ENCODE peak calls at places on chromosomes 16 and 17, in four cellular contexts. A, E, D and W are unnamed samples.

GRCh38 chr16:30834130-30834740 is 47.2 kb upstream of the ZNF629 start:
- DNase-seq in D (no peak), E (no peak), A (no peak), W (no peak)

GRCh38 chr17:57557793-57558681 is 187.1 kb downstream of the CCDC182 start:
- DNase-seq in D (peak), E (no peak), A (peak), W (no peak)

GRCh38 chr16:21001262-21001661 is 100.7 kb downstream of the LYRM1 start:
- DNase-seq in D (peak), E (peak), A (peak), W (peak)

GRCh38 chr16:12930881-12931280 is 29.5 kb downstream of the SHISA9 start:
- DNase-seq in D (no peak), A (no peak), E (no peak), W (no peak)

GRCh38 chr17:45284176-45285140 is 22.6 kb upstream of the SPATA32 start:
- DNase-seq in A (peak), D (no peak), E (peak), W (peak)

GRCh38 chr16:82753821-82754220 is 127.1 kb downstream of the CDH13 start:
- DNase-seq in E (no peak), A (peak), D (peak), W (no peak)

GRCh38 chr16:28106467-28106866 is 43.0 kb upstream of the GSG1L start:
- DNase-seq in A (peak), E (no peak), D (no peak), W (no peak)

GRCh38 chr16:24966599-24966998 is 48.6 kb downstream of the ARHGAP17 start:
- DNase-seq in D (no peak), A (no peak), E (no peak), W (no peak)

GRCh38 chr17:60149691-60150582 is at the start of gene CA4:
- DNase-seq in A (no peak), E (peak), D (no peak), W (peak)

GRCh38 chr17:57158795-57159194 is 73.7 kb downstream of the AKAP1 start:
- DNase-seq in E (no peak), D (no peak), A (no peak), W (no peak)

GRCh38 chr17:31405941-31406371 is 14.5 kb downstream of the RAB11FIP4 start:
- DNase-seq in E (peak), D (no peak), A (no peak), W (peak)

GRCh38 chr16:51155199-51155607 is 4.1 kb upstream of the SALL1 start:
- DNase-seq in A (no peak), E (peak), D (peak), W (peak)

GRCh38 chr16:7910116-7910515 is 577.5 kb downstream of the RBFOX1 start:
- DNase-seq in E (no peak), D (no peak), A (no peak), W (no peak)

GRCh38 chr16:77812856-77813523 is 24.6 kb downstream of the VAT1L start:
- DNase-seq in A (no peak), D (peak), E (no peak), W (no peak)

GRCh38 chr17:45322168-45322567 is 5.3 kb upstream of the MAP3K14 start:
- DNase-seq in E (no peak), D (no peak), A (no peak), W (no peak)

GRCh38 chr17:30401097-30401496 is 22.4 kb downstream of the CPD start:
- DNase-seq in E (no peak), D (no peak), A (no peak), W (no peak)

GRCh38 chr17:27446569-27447301 is 9.5 kb upstream of the KSR1 start:
- DNase-seq in A (peak), E (no peak), D (peak), W (no peak)

GRCh38 chr17:73492125-73492801 is 152.0 kb downstream of the SDK2 start:
- DNase-seq in A (no peak), E (no peak), D (no peak), W (no peak)

GRCh38 chr16:76583466-76583865 is 306.3 kb downstream of the CNTNAP4 start:
- DNase-seq in E (no peak), A (peak), D (peak), W (no peak)

GRCh38 chr17:41678411-41678906 is 10.2 kb upstream of the EIF1 start:
- DNase-seq in E (no peak), D (no peak), A (peak), W (no peak)

GRCh38 chr16:4384497-4384896 is 12.8 kb downstream of the VASN start:
- DNase-seq in A (no peak), E (no peak), D (peak), W (no peak)

GRCh38 chr17:284676-285355 is 67.8 kb downstream of the RPH3AL start:
- DNase-seq in D (no peak), E (no peak), A (no peak), W (no peak)

GRCh38 chr17:68006797-68007196 is 10.5 kb upstream of the C17orf58 start:
- DNase-seq in E (no peak), D (no peak), A (no peak), W (no peak)

GRCh38 chr16:72083778-72084404 is 9.5 kb downstream of the TXNL4B start:
- DNase-seq in E (no peak), A (no peak), D (no peak), W (no peak)

GRCh38 chr16:52537463-52537862 is 9.5 kb downstream of the TOX3 start:
- DNase-seq in E (no peak), A (no peak), D (no peak), W (no peak)

DNA sequence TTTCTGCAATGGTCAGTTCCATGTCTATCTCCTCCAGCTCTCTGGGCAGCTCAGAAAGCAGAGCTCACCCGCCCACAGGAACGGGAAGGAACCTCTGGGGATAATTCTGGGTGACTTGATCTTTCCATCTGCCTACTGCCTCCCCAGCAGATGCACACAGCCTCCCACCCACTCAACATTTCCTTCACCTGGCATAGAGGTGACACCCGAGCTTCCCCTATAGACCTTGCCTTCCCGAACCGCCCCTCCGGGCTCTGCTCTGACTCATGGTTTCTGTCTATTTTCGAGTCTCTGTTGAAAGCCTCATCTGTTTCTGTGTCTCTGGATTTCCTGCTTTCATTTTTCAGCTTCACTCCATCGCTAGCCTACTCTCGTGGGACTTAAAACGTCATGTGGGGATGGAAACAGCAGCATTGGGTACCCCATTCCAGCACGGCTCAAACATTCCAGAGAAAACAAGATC is 11.4 kb downstream of the GGA3 start:
- DNase-seq in A (no peak), D (peak), E (no peak), W (no peak)
- TF ChIP-seq EZH2phosphoT487 in A (no peak), D (no peak), E (no peak), W (no peak)

GRCh38 chr16:89831810-89832328 is 3.6 kb downstream of the SPIRE2 start:
- DNase-seq in A (no peak), D (no peak), E (no peak), W (no peak)
- TF ChIP-seq EZH2phosphoT487 in A (no peak), D (no peak), E (no peak), W (no peak)

DNA sequence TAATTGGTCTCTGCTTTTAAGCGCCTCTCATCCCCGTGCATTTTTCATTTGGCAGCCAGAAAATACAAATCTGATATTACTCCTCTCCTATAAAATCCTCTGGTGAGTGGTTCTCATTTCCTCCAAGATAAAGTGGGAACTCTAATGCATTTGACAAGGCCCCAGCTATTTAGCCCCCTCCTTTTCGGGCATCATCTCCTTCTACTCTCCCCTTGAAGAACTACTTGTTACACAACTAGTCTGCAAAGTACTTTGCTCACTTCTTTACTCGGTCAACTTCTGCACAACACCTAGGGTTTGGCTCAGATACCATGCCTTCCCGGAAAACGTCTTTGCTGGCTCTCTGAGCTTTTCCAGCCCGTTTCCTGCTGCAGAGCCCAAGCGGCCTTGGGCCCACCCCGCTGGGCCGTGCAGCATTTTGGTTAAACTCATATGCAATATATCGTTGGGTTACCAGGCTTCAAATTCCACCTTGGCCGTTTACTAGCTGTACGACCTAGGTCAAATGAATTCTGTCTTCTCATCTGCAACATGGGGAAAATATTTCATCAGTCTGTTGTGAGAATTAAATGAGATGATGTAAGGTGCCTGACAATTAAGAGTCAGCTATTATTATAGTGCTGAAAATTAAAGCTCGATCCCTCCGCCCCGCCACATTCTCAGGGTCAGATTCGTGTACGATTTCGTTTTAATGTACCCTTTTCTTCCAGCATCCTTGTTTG is 883 bp upstream of the TAF15 start:
- DNase-seq in E (peak), A (no peak), D (no peak), W (no peak)
- TF ChIP-seq EZH2phosphoT487 in E (no peak), A (no peak), D (no peak), W (no peak)

DNA sequence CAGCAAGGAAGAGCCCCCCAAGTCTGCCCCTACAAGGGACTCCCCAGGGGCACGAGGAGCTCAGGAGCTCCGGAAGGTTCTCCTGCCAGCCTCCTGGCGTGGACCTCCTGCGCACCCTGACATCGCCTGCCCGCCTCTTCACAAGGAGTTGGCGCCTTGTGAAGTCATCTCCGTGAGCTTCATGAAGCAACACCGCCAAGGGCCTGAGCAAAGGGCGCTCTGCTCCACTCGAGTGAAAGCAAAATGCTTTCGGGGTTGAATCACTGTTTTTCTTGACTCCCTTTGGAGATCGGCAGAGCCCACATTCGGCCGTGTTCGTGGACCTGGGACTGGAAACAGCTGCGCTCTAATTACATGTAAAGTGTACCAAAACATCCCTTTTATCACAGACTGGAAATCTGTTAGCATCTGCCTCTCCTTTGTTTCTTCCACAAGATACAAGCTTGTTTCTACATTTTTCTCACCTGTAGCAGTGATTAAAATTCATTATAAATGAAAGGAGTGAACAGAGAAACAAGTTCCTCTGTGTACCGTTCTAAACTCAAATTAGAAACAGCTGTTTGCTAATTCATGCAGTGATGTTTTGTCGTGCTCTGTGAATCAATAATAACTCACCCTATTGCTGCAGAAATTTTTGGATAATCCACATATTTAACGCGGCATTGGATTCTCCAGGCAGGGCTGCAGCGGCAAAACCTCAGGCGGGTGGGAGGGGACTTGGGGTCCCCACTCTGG is 203.3 kb downstream of the ZNF423 start:
- DNase-seq in A (no peak), E (no peak), D (peak), W (no peak)
- TF ChIP-seq EZH2phosphoT487 in A (no peak), E (no peak), D (no peak), W (no peak)

DNA sequence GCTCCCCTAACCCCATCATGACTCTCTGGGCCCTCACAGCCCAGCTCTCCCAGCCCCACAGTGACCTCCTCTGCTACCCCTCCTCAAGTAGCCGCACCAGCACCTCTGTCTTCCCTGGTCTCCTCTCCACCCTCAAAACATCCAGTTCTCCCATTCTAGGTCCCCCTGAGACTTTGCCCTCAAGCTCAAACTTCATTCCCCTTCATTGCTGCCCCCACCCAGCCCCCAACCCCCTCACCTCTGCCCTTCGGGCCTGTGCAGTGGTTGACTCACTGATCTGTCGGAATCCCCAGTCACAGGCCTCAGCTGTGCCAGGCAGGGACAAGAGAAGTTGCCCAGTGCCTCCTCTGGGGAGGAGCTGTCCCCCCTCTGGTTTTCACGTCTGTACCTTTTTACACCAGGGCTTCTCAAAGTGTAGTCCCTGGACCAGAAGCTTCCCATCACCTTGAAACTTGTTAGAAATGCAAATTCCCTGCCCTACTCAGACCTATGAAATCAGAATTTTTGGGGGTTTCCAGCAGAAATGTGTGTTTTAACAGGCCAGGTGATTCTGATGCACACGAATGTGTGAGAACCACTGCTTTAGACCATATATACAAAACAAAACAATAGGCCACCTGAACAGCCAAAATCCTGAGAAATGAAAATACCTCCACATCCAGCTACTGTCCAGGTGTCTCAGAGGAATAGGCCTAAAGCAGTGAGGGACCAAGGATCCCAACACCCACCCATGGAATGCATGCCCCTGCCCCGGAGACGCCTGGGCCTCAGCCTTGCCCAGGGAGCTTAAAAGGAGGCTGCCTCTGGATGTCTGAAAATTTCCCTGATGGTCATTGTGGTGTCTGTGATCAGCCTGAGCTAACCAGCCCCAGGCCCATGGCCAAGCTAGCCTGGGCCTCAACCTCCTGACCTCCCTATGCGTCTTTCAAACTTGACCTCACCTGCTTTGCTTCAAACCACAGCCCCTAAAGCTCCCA is 853 bp upstream of the DOK4 start:
- DNase-seq in E (no peak), D (peak), A (no peak), W (no peak)
- TF ChIP-seq EZH2phosphoT487 in E (no peak), D (no peak), A (no peak), W (no peak)

GRCh38 chr17:76417499-76418143 is 33.2 kb downstream of the SPHK1 start:
- DNase-seq in E (no peak), A (no peak), D (no peak), W (no peak)

GRCh38 chr17:76415786-76416185 is 31.4 kb downstream of the SPHK1 start:
- DNase-seq in A (no peak), D (no peak), E (no peak), W (no peak)

GRCh38 chr17:76416899-76417298 is 32.5 kb downstream of the SPHK1 start:
- DNase-seq in A (no peak), E (no peak), D (no peak), W (no peak)

GRCh38 chr17:76414334-76415295 is 30.2 kb downstream of the SPHK1 start:
- DNase-seq in D (peak), A (no peak), E (no peak), W (peak)

DNA sequence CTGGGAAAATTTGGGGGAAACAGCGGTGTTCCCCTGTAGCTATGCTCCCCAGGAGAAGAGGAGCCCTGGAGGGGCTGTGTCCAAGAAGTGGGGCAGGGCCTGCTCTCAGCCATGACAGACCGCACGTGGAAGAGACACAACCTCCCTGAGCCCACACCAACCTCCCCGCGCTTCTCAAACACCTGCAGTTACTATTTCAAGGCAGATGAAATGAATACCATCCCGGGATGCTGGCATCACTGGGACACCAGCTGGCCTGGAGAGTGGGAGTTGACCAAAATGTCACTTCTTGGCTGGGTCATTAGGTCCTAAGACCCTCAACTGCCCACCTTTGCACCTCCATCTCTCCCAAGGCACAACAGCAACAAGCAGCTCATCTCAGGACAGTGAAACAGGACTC is 32.0 kb downstream of the SPHK1 start:
- DNase-seq in D (no peak), A (no peak), E (no peak), W (no peak)
- TF ChIP-seq EZH2phosphoT487 in D (no peak), A (no peak), E (no peak), W (no peak)

DNA sequence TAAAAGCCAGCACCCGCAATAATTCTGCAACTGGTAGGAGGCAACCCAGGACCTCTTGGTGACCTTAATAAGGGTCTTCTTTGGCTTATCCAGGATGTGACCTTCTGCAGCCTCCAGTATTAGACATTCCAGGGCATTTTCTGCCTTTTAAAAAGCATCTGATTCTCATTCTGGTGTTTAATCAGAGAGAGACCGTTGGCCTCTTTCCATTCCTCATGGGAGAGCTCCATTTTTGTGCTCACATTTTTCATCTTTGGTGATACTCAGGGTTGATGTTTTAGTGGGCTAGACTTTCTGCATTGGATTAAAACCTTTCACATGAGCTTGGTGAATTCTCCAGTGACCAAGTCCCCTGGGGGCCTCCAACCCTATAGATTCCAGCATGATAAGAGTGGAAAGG is 150.2 kb upstream of the CACNG5 start:
- DNase-seq in D (no peak), E (no peak), A (no peak), W (no peak)
- TF ChIP-seq EZH2phosphoT487 in D (no peak), E (no peak), A (no peak), W (no peak)

GRCh38 chr17:78412403-78412802 is 34.0 kb downstream of the PGS1 start:
- DNase-seq in D (peak), E (peak), A (peak), W (peak)
- TF ChIP-seq EZH2phosphoT487 in D (no peak), E (no peak), A (no peak), W (no peak)

DNA sequence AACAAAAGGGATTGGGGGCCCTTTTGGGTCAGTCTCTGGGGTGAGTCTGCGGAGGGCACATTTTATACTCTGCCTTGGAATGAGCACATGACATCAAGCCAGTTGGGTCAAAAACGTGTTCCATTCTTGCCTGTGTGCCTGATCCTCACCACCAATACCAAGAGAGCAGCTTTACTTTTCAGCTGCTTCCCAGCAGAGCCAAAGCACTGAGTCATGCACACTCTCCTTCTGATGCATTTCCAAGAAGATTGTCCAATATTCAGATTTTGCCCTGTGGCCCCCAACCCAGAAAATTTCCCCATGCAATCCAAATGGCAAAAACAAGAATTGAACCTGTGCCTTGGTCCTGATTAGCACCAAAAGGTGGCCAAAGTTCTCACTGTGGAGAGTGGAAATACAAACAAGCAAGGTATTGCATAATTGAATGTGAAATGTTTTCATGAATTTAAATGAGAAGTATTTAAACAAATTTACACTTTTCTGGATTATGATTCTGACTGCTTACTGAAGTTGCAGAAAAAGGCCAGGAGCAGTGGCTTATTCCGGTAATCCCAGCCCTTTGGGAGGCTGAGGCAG is 217.8 kb upstream of the SOX9 start:
- DNase-seq in A (peak), D (peak), E (no peak), W (no peak)
- TF ChIP-seq EZH2phosphoT487 in A (no peak), D (no peak), E (no peak), W (no peak)

GRCh38 chr16:85491798-85492616 is 121.1 kb upstream of the GSE1 start:
- DNase-seq in A (peak), E (peak), D (peak), W (no peak)
- TF ChIP-seq EZH2phosphoT487 in A (no peak), E (no peak), D (no peak), W (no peak)